ENCODE peak calls at places on chromosomes 3 and 15, in four cellular contexts. One of them, this sample, is unnamed. For H3K9me3 and H3K36me3, the result is how much of the 10 kb centered on the place peaks cover.

GRCh38 chr3:73727117-73727802 is 102.5 kb upstream of the PDZRN3 start:
- DNase-seq in adipocyte: peak
- DNase-seq in kidney: peak
- DNase-seq in mammary epithelial cell: peak
- DNase-seq in this sample: peak

GRCh38 chr3:141414141-141414689 is 45.9 kb downstream of the ZBTB38 start:
- DNase-seq in adipocyte: no peak
- DNase-seq in kidney: no peak
- DNase-seq in mammary epithelial cell: no peak
- DNase-seq in this sample: no peak

GRCh38 chr3:189233225-189233858 is 61.6 kb downstream of the TPRG1 start:
- DNase-seq in adipocyte: peak
- DNase-seq in kidney: no peak
- DNase-seq in mammary epithelial cell: peak
- DNase-seq in this sample: peak

GRCh38 chr3:71217640-71218222 is 365.8 kb downstream of the FOXP1 start:
- DNase-seq in adipocyte: no peak
- DNase-seq in kidney: no peak
- DNase-seq in mammary epithelial cell: no peak
- DNase-seq in this sample: no peak

GRCh38 chr3:11168881-11169805 is 14.8 kb downstream of the HRH1 start:
- DNase-seq in adipocyte: no peak
- DNase-seq in kidney: no peak
- DNase-seq in mammary epithelial cell: no peak
- DNase-seq in this sample: no peak

GRCh38 chr15:95684693-95685115 is 645.8 kb upstream of the NR2F2 start:
- DNase-seq in adipocyte: peak
- DNase-seq in kidney: no peak
- DNase-seq in mammary epithelial cell: peak
- DNase-seq in this sample: peak

GRCh38 chr3:190180268-190180667 is 59.6 kb upstream of the P3H2 start:
- DNase-seq in adipocyte: no peak
- DNase-seq in kidney: no peak
- DNase-seq in mammary epithelial cell: peak
- DNase-seq in this sample: no peak

GRCh38 chr15:30930422-30930821 is 26.7 kb downstream of the FAN1 start:
- DNase-seq in adipocyte: no peak
- DNase-seq in kidney: no peak
- DNase-seq in mammary epithelial cell: no peak
- DNase-seq in this sample: no peak

GRCh38 chr3:105431171-105431570 is 64.5 kb downstream of the ALCAM start:
- DNase-seq in adipocyte: no peak
- DNase-seq in kidney: no peak
- DNase-seq in mammary epithelial cell: no peak
- DNase-seq in this sample: no peak

GRCh38 chr3:144162042-144162441 is 190.4 kb downstream of the DIPK2A start:
- DNase-seq in adipocyte: peak
- DNase-seq in kidney: no peak
- DNase-seq in mammary epithelial cell: peak
- DNase-seq in this sample: peak

GRCh38 chr3:107064445-107065060 is 312.7 kb upstream of the CCDC54 start:
- DNase-seq in adipocyte: peak
- DNase-seq in kidney: no peak
- DNase-seq in mammary epithelial cell: peak
- DNase-seq in this sample: peak

GRCh38 chr3:11479230-11479620 is 164.5 kb downstream of the VGLL4 start:
- DNase-seq in adipocyte: no peak
- DNase-seq in kidney: no peak
- DNase-seq in mammary epithelial cell: no peak
- DNase-seq in this sample: peak

GRCh38 chr3:138438896-138439295 is 4.5 kb downstream of the ESYT3 start:
- DNase-seq in adipocyte: no peak
- DNase-seq in kidney: no peak
- DNase-seq in mammary epithelial cell: no peak
- DNase-seq in this sample: no peak

GRCh38 chr3:23518441-23518840 is 287.3 kb upstream of the UBE2E1 start:
- DNase-seq in adipocyte: no peak
- DNase-seq in kidney: no peak
- DNase-seq in mammary epithelial cell: no peak
- DNase-seq in this sample: no peak

GRCh38 chr3:55416381-55416821 is 70.7 kb downstream of the WNT5A start:
- DNase-seq in adipocyte: peak
- DNase-seq in kidney: peak
- DNase-seq in mammary epithelial cell: peak
- DNase-seq in this sample: peak

GRCh38 chr3:25035511-25035910 is 392.6 kb upstream of the RARB start:
- DNase-seq in adipocyte: peak
- DNase-seq in kidney: no peak
- DNase-seq in mammary epithelial cell: no peak
- DNase-seq in this sample: no peak

GRCh38 chr15:82875411-82876003 is 66.1 kb downstream of the WHAMM start:
- DNase-seq in adipocyte: peak
- DNase-seq in kidney: no peak
- DNase-seq in mammary epithelial cell: peak
- DNase-seq in this sample: peak

GRCh38 chr15:74865316-74865715 is 7.8 kb downstream of the SCAMP2 start:
- DNase-seq in adipocyte: no peak
- DNase-seq in kidney: no peak
- DNase-seq in mammary epithelial cell: peak
- DNase-seq in this sample: no peak

DNA sequence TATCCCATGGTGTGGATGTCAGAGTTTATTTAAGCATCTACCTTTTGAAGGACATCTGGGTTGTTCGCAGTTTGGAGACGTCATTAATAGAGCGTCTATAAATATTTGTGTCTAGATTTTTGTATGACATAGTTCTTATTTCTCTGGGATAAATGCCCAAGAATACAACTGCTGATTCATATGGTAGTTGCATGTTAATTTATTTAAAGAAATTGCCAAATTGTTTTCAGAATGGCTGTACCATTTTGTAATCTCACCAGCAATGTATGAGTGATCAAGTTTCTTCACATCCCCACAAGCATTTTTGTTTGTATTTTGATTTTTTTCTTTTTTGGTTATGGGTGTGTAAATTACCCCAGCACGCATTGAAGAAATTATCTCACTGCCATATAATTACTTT is 656.9 kb downstream of the NTRK3 start:
- DNase-seq in adipocyte: no peak
- DNase-seq in kidney: no peak
- DNase-seq in mammary epithelial cell: no peak
- DNase-seq in this sample: no peak
- H3K9me3 ChIP-seq in adipocyte: under half
- H3K9me3 ChIP-seq in kidney: under half
- H3K9me3 ChIP-seq in mammary epithelial cell: under half
- H3K9me3 ChIP-seq in this sample: under half

DNA sequence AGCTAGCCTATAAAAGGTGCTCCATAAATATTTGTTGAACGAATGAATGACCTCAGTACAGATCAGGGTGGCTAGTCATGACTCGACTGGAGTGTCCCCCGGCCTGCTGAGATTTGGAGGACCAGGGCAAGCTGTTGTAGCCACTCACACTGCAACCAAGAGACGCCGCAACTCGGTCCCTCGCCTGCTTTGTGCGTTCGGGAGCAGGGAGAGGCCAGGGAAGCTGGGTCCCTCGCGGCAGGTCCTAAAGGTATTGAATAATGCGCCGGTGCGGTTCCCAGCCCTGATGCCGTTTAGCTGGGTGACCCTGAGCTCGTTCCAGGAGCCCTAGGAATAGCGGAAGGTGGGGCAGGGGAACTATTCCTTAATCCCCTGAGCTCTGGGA is 1.8 kb downstream of the IGDCC4 start:
- DNase-seq in adipocyte: no peak
- DNase-seq in kidney: no peak
- DNase-seq in mammary epithelial cell: no peak
- DNase-seq in this sample: no peak
- H3K4me3 ChIP-seq in adipocyte: peak
- H3K4me3 ChIP-seq in kidney: no peak
- H3K4me3 ChIP-seq in mammary epithelial cell: no peak
- H3K4me3 ChIP-seq in this sample: peak

GRCh38 chr15:100250166-100250800 is 91.5 kb downstream of the ADAMTS17 start:
- DNase-seq in adipocyte: no peak
- DNase-seq in kidney: no peak
- DNase-seq in mammary epithelial cell: no peak
- DNase-seq in this sample: no peak
- H3K36me3 ChIP-seq in adipocyte: under half
- H3K36me3 ChIP-seq in kidney: under half
- H3K36me3 ChIP-seq in mammary epithelial cell: under half
- H3K36me3 ChIP-seq in this sample: under half

GRCh38 chr15:46576611-46577010 is 941.8 kb downstream of the SQOR start:
- DNase-seq in adipocyte: peak
- DNase-seq in kidney: no peak
- DNase-seq in mammary epithelial cell: no peak
- DNase-seq in this sample: peak
- H3K9me3 ChIP-seq in adipocyte: under half
- H3K9me3 ChIP-seq in kidney: under half
- H3K9me3 ChIP-seq in mammary epithelial cell: under half
- H3K9me3 ChIP-seq in this sample: under half